ENCODE peak calls at places on chromosomes 6 and 20, in eight cellular contexts. One of them, this sample, is unnamed.

GRCh38 chr6:93679836-93680235 is 260.5 kb upstream of the EPHA7 start:
- DNase-seq in Right ventricle myocardium superior: no peak
- DNase-seq in WTC11: no peak
- DNase-seq in T1000: no peak
- DNase-seq in thoracic aorta: no peak
- DNase-seq in stomach: no peak
- DNase-seq in iPS-NIHi11: no peak
- DNase-seq in islet precursor cell: no peak
- DNase-seq in this sample: no peak

GRCh38 chr6:91341473-91341872 is 754.6 kb upstream of the MAP3K7 start:
- DNase-seq in iPS-NIHi11: no peak
- DNase-seq in T1000: no peak
- DNase-seq in WTC11: no peak
- DNase-seq in Right ventricle myocardium superior: no peak
- DNase-seq in thoracic aorta: no peak
- DNase-seq in stomach: no peak
- DNase-seq in islet precursor cell: no peak
- DNase-seq in this sample: no peak

GRCh38 chr6:139687055-139687454 is 312.6 kb upstream of the CITED2 start:
- DNase-seq in stomach: no peak
- DNase-seq in Right ventricle myocardium superior: no peak
- DNase-seq in islet precursor cell: no peak
- DNase-seq in thoracic aorta: no peak
- DNase-seq in T1000: no peak
- DNase-seq in WTC11: no peak
- DNase-seq in iPS-NIHi11: no peak
- DNase-seq in this sample: no peak

GRCh38 chr6:44699851-44700250 is 312.3 kb downstream of the CDC5L start:
- DNase-seq in thoracic aorta: no peak
- DNase-seq in Right ventricle myocardium superior: no peak
- DNase-seq in stomach: no peak
- DNase-seq in islet precursor cell: no peak
- DNase-seq in T1000: no peak
- DNase-seq in WTC11: no peak
- DNase-seq in iPS-NIHi11: no peak
- DNase-seq in this sample: no peak

GRCh38 chr6:85865665-85866372 is 223.1 kb upstream of the SYNCRIP start:
- DNase-seq in stomach: no peak
- DNase-seq in Right ventricle myocardium superior: no peak
- DNase-seq in T1000: no peak
- DNase-seq in islet precursor cell: no peak
- DNase-seq in WTC11: no peak
- DNase-seq in iPS-NIHi11: no peak
- DNase-seq in thoracic aorta: no peak
- DNase-seq in this sample: no peak

GRCh38 chr20:58576590-58576944 is 61.4 kb upstream of the APCDD1L start:
- DNase-seq in iPS-NIHi11: no peak
- DNase-seq in Right ventricle myocardium superior: no peak
- DNase-seq in WTC11: no peak
- DNase-seq in thoracic aorta: no peak
- DNase-seq in islet precursor cell: no peak
- DNase-seq in T1000: no peak
- DNase-seq in stomach: no peak
- DNase-seq in this sample: no peak

GRCh38 chr6:100657678-100658330 is 193.1 kb upstream of the SIM1 start:
- DNase-seq in iPS-NIHi11: no peak
- DNase-seq in T1000: no peak
- DNase-seq in WTC11: no peak
- DNase-seq in Right ventricle myocardium superior: no peak
- DNase-seq in thoracic aorta: no peak
- DNase-seq in stomach: no peak
- DNase-seq in islet precursor cell: no peak
- DNase-seq in this sample: no peak

GRCh38 chr6:163955752-163956151 is 541.2 kb downstream of the QKI start:
- DNase-seq in Right ventricle myocardium superior: no peak
- DNase-seq in islet precursor cell: no peak
- DNase-seq in WTC11: no peak
- DNase-seq in stomach: no peak
- DNase-seq in thoracic aorta: no peak
- DNase-seq in T1000: no peak
- DNase-seq in iPS-NIHi11: no peak
- DNase-seq in this sample: no peak

GRCh38 chr6:161031721-161032495 is 40.3 kb downstream of the MAP3K4 start:
- DNase-seq in T1000: no peak
- DNase-seq in Right ventricle myocardium superior: no peak
- DNase-seq in stomach: no peak
- DNase-seq in WTC11: no peak
- DNase-seq in iPS-NIHi11: no peak
- DNase-seq in thoracic aorta: no peak
- DNase-seq in islet precursor cell: no peak
- DNase-seq in this sample: no peak

GRCh38 chr20:11822116-11822794 is 95.4 kb upstream of the BTBD3 start:
- DNase-seq in Right ventricle myocardium superior: no peak
- DNase-seq in T1000: no peak
- DNase-seq in iPS-NIHi11: no peak
- DNase-seq in stomach: no peak
- DNase-seq in islet precursor cell: no peak
- DNase-seq in thoracic aorta: no peak
- DNase-seq in WTC11: no peak
- DNase-seq in this sample: no peak

GRCh38 chr6:142945071-142945445 is at the start of gene HIVEP2:
- DNase-seq in T1000: peak
- DNase-seq in Right ventricle myocardium superior: peak
- DNase-seq in stomach: peak
- DNase-seq in islet precursor cell: peak
- DNase-seq in iPS-NIHi11: peak
- DNase-seq in thoracic aorta: peak
- DNase-seq in WTC11: peak
- DNase-seq in this sample: peak

GRCh38 chr6:95087394-95088097 is 489.8 kb upstream of the MANEA start:
- DNase-seq in islet precursor cell: no peak
- DNase-seq in stomach: no peak
- DNase-seq in iPS-NIHi11: no peak
- DNase-seq in Right ventricle myocardium superior: no peak
- DNase-seq in thoracic aorta: no peak
- DNase-seq in WTC11: no peak
- DNase-seq in T1000: peak
- DNase-seq in this sample: no peak

GRCh38 chr6:42148058-42148457 is 5.6 kb upstream of the C6orf132 start:
- DNase-seq in iPS-NIHi11: no peak
- DNase-seq in Right ventricle myocardium superior: no peak
- DNase-seq in islet precursor cell: no peak
- DNase-seq in stomach: no peak
- DNase-seq in thoracic aorta: no peak
- DNase-seq in WTC11: no peak
- DNase-seq in T1000: no peak
- DNase-seq in this sample: no peak

GRCh38 chr20:62143118-62143975 is at the start of the genes PSMA7 and SS18L1:
- DNase-seq in islet precursor cell: peak
- DNase-seq in T1000: peak
- DNase-seq in thoracic aorta: no peak
- DNase-seq in Right ventricle myocardium superior: peak
- DNase-seq in stomach: peak
- DNase-seq in WTC11: peak
- DNase-seq in iPS-NIHi11: peak
- DNase-seq in this sample: peak

GRCh38 chr6:34530753-34531365 is 25.3 kb downstream of the SPDEF start:
- DNase-seq in iPS-NIHi11: no peak
- DNase-seq in thoracic aorta: no peak
- DNase-seq in stomach: no peak
- DNase-seq in Right ventricle myocardium superior: no peak
- DNase-seq in islet precursor cell: no peak
- DNase-seq in T1000: no peak
- DNase-seq in WTC11: no peak
- DNase-seq in this sample: no peak

GRCh38 chr6:1872649-1873131 is 263.0 kb downstream of the FOXC1 start:
- DNase-seq in WTC11: peak
- DNase-seq in Right ventricle myocardium superior: peak
- DNase-seq in iPS-NIHi11: no peak
- DNase-seq in islet precursor cell: peak
- DNase-seq in T1000: no peak
- DNase-seq in thoracic aorta: no peak
- DNase-seq in stomach: no peak
- DNase-seq in this sample: peak

GRCh38 chr6:160139420-160139851 is 17.8 kb downstream of the SLC22A1 start:
- DNase-seq in iPS-NIHi11: no peak
- DNase-seq in thoracic aorta: peak
- DNase-seq in stomach: no peak
- DNase-seq in WTC11: no peak
- DNase-seq in islet precursor cell: peak
- DNase-seq in Right ventricle myocardium superior: no peak
- DNase-seq in T1000: peak
- DNase-seq in this sample: no peak

GRCh38 chr6:34526992-34527728 is 29.0 kb downstream of the SPDEF start:
- DNase-seq in thoracic aorta: peak
- DNase-seq in T1000: peak
- DNase-seq in islet precursor cell: peak
- DNase-seq in Right ventricle myocardium superior: peak
- DNase-seq in iPS-NIHi11: peak
- DNase-seq in stomach: peak
- DNase-seq in WTC11: peak
- DNase-seq in this sample: peak